ENCODE peak calls at places on chromosome 10, in ten cellular contexts. S, Y, V, F, M, N, U, P, E and D are unnamed samples.

GRCh38 chr10:100362570-100363496 is 15.8 kb downstream of the SCD start:
- DNase-seq in E (no peak), Y (no peak), M (no peak), P (no peak), N (peak; percentile 49), U (no peak), V (no peak), F (no peak), S (peak; percentile 88), D (no peak)

GRCh38 chr10:21732067-21732772 is 198.2 kb downstream of the MLLT10 start:
- DNase-seq in F (peak; percentile 30), M (peak; percentile 93), N (peak; percentile 73), P (peak; percentile 69), E (no peak), Y (peak; percentile 43), V (peak; percentile 69), U (peak; percentile 52), S (peak; percentile 71), D (peak; percentile 53)

GRCh38 chr10:84008878-84009277 is 130.4 kb upstream of the GHITM start:
- DNase-seq in U (no peak), M (peak; percentile 66), N (no peak), F (peak; percentile 33), S (no peak), E (no peak), Y (peak; percentile 23), V (no peak), P (peak; percentile 5), D (no peak)

GRCh38 chr10:24433705-24434104 is 224.8 kb downstream of the KIAA1217 start:
- DNase-seq in M (no peak), S (no peak), N (no peak), Y (no peak), F (no peak), P (no peak), V (no peak), E (no peak), U (no peak), D (no peak)

GRCh38 chr10:102117391-102118159 is 2.6 kb downstream of the LDB1 start:
- DNase-seq in M (peak; percentile 79), F (peak; percentile 54), V (peak; percentile 59), S (peak; percentile 88), E (peak; percentile 70), U (peak; percentile 78), P (no peak), Y (no peak), N (peak; percentile 88), D (peak; percentile 87)

GRCh38 chr10:131127610-131128009 is 183.9 kb downstream of the TCERG1L start:
- DNase-seq in U (no peak), V (no peak), F (no peak), M (no peak), N (no peak), E (peak; percentile 45), S (no peak), P (no peak), Y (no peak), D (no peak)

GRCh38 chr10:27743736-27744477 is 1.7 kb downstream of the MKX start:
- DNase-seq in P (no peak), M (no peak), E (no peak), N (no peak), F (no peak), Y (no peak), V (no peak), U (no peak), S (no peak), D (no peak)

GRCh38 chr10:50275650-50276235 is 24.4 kb upstream of the ASAH2 start:
- DNase-seq in S (peak; percentile 64), V (peak; percentile 22), U (peak; percentile 17), Y (no peak), F (peak; percentile 57), N (peak; percentile 25), P (peak; percentile 48), M (peak; percentile 37), E (no peak), D (peak; percentile 28)

GRCh38 chr10:34049887-34050286 is 715.4 kb upstream of the NRP1 start:
- DNase-seq in F (no peak), S (no peak), Y (no peak), P (no peak), M (peak; percentile 22), V (no peak), N (no peak), U (no peak), E (no peak), D (peak; percentile 38)

GRCh38 chr10:11721813-11722212 is 20.4 kb upstream of the ECHDC3 start:
- DNase-seq in E (no peak), F (no peak), U (no peak), V (no peak), Y (no peak), M (no peak), N (no peak), P (no peak), S (no peak), D (no peak)

GRCh38 chr10:129090618-129091366 is 376.2 kb upstream of the MGMT start:
- DNase-seq in M (no peak), P (no peak), F (no peak), V (no peak), S (peak; percentile 19), E (no peak), Y (no peak), U (no peak), N (no peak), D (no peak)

GRCh38 chr10:132443998-132444876 is 47.2 kb downstream of the PWWP2B start:
- DNase-seq in Y (no peak), N (no peak), U (no peak), S (no peak), F (no peak), V (no peak), E (no peak), P (peak; percentile 34), M (peak; percentile 77), D (no peak)

GRCh38 chr10:48511855-48512191 is 93.0 kb downstream of the ARHGAP22 start:
- DNase-seq in U (no peak), Y (no peak), M (no peak), V (no peak), F (no peak), P (no peak), N (peak; percentile 16), E (no peak), S (no peak), D (no peak)

GRCh38 chr10:114767589-114768393 is 53.8 kb upstream of the FHIP2A start:
- DNase-seq in M (peak; percentile 35), P (no peak), F (peak; percentile 51), Y (peak; percentile 50), E (no peak), N (no peak), V (no peak), S (no peak), U (peak; percentile 24), D (no peak)

GRCh38 chr10:70458329-70459060 is 17.0 kb upstream of the NODAL start:
- DNase-seq in U (peak; percentile 86), V (peak; percentile 40), F (peak; percentile 79), E (no peak), N (no peak), P (peak; percentile 40), Y (no peak), M (peak; percentile 83), S (no peak), D (no peak)

GRCh38 chr10:7942859-7943258 is 111.6 kb upstream of the GATA3 start:
- DNase-seq in Y (no peak), P (no peak), S (no peak), V (no peak), U (no peak), M (no peak), E (no peak), N (no peak), F (no peak), D (no peak)

GRCh38 chr10:119207713-119208552 is 562 bp downstream of the GRK5 start:
- DNase-seq in N (peak; percentile 40), E (peak; percentile 43), F (peak; percentile 15), Y (no peak), P (no peak), M (no peak), U (peak; percentile 47), S (peak; percentile 57), V (peak; percentile 49), D (peak; percentile 66)

GRCh38 chr10:79327090-79327457 is 20.2 kb upstream of the PPIF start:
- DNase-seq in S (no peak), M (no peak), P (no peak), Y (no peak), N (no peak), E (no peak), V (no peak), F (no peak), U (no peak), D (no peak)

GRCh38 chr10:33335800-33336605 is 1.5 kb upstream of the NRP1 start:
- DNase-seq in F (peak; percentile 82), V (peak; percentile 81), Y (peak; percentile 45), U (peak; percentile 75), M (peak; percentile 50), E (no peak), N (no peak), P (no peak), S (no peak), D (no peak)

GRCh38 chr10:4763960-4764428 is 62.0 kb upstream of the AKR1E2 start:
- DNase-seq in E (no peak), U (no peak), M (no peak), V (peak; percentile 95), F (peak; percentile 33), P (no peak), Y (no peak), S (no peak), N (no peak), D (no peak)

GRCh38 chr10:47438857-47439474 is 44.9 kb downstream of the ANXA8 start:
- DNase-seq in S (peak; percentile 49), E (no peak), P (peak; percentile 46), M (peak; percentile 89), V (peak; percentile 48), N (no peak), F (peak; percentile 72), U (no peak), Y (no peak), D (no peak)

GRCh38 chr10:34721201-34721840 is 93.8 kb downstream of the PARD3 start:
- DNase-seq in E (no peak), V (peak; percentile 70), U (no peak), N (no peak), Y (no peak), F (peak; percentile 62), P (no peak), S (no peak), M (no peak), D (no peak)

GRCh38 chr10:101012525-101013364 is 13.1 kb downstream of the LZTS2 start:
- DNase-seq in E (peak; percentile 76), F (peak; percentile 84), Y (peak; percentile 88), M (peak; percentile 92), U (peak; percentile 89), N (peak; percentile 94), P (peak; percentile 95), V (peak; percentile 95), S (peak; percentile 100), D (peak; percentile 97)

GRCh38 chr10:46557319-46558140 is 1.1 kb upstream of the GPRIN2 start:
- DNase-seq in M (no peak), V (no peak), Y (peak; percentile 39), U (no peak), P (no peak), F (peak; percentile 17), S (no peak), E (no peak), N (no peak), D (no peak)

GRCh38 chr10:78255796-78256638 is 222.4 kb downstream of the RPS24 start:
- DNase-seq in S (no peak), P (peak; percentile 98), N (peak; percentile 17), E (no peak), U (peak; percentile 43), M (peak; percentile 93), V (peak; percentile 99), F (peak; percentile 60), Y (peak; percentile 67), D (peak; percentile 28)

GRCh38 chr10:131056091-131056490 is 255.4 kb downstream of the TCERG1L start:
- DNase-seq in M (no peak), U (no peak), E (no peak), S (no peak), V (no peak), N (no peak), P (no peak), F (no peak), Y (no peak), D (no peak)

GRCh38 chr10:122468923-122469781 is 7.8 kb downstream of the HTRA1 start:
- DNase-seq in N (peak; percentile 41), P (peak; percentile 91), M (no peak), F (no peak), U (peak; percentile 43), Y (peak; percentile 74), V (peak; percentile 99), E (no peak), S (peak; percentile 86), D (no peak)

GRCh38 chr10:20017961-20018360 is 201.7 kb downstream of the PLXDC2 start:
- DNase-seq in E (no peak), N (no peak), M (no peak), U (no peak), Y (no peak), S (no peak), V (no peak), F (no peak), P (no peak), D (no peak)